ENCODE peak calls at places on chromosomes 3 and 15, in four cellular contexts. K is endodermal cell, J is astrocyte of the spinal cord, C is body of pancreas. M is an unnamed sample.

GRCh38 chr15:68715111-68715510 is 105.6 kb downstream of the ANP32A start:
- DNase-seq in C (no peak), J (no peak), K (no peak), M (no peak)

GRCh38 chr3:40211579-40211978 is 97.9 kb upstream of the EIF1B start:
- DNase-seq in K (peak; percentile 24), J (peak; percentile 29), C (no peak), M (peak; percentile 64)

GRCh38 chr15:35496585-35496984 is 49.4 kb downstream of the DPH6 start:
- DNase-seq in J (no peak), C (no peak), K (no peak), M (no peak)

GRCh38 chr3:181075098-181075497 is 85.6 kb upstream of the DNAJC19 start:
- DNase-seq in C (no peak), K (peak; percentile 78), J (no peak), M (no peak)

GRCh38 chr3:142366434-142366833 is 81.4 kb downstream of the XRN1 start:
- DNase-seq in J (no peak), K (no peak), C (no peak), M (no peak)

GRCh38 chr15:60518511-60518910 is 39.6 kb upstream of the ICE2 start:
- DNase-seq in C (no peak), J (no peak), K (no peak), M (no peak)

GRCh38 chr3:67518196-67518595 is 136.2 kb downstream of the SUCLG2 start:
- DNase-seq in J (no peak), C (no peak), K (no peak), M (no peak)

GRCh38 chr3:23644099-23644498 is 161.7 kb upstream of the UBE2E1 start:
- DNase-seq in J (no peak), K (no peak), C (no peak), M (no peak)

GRCh38 chr3:109903100-109903499 is 565.8 kb upstream of the DPPA4 start:
- DNase-seq in J (no peak), C (no peak), K (no peak), M (no peak)

DNA sequence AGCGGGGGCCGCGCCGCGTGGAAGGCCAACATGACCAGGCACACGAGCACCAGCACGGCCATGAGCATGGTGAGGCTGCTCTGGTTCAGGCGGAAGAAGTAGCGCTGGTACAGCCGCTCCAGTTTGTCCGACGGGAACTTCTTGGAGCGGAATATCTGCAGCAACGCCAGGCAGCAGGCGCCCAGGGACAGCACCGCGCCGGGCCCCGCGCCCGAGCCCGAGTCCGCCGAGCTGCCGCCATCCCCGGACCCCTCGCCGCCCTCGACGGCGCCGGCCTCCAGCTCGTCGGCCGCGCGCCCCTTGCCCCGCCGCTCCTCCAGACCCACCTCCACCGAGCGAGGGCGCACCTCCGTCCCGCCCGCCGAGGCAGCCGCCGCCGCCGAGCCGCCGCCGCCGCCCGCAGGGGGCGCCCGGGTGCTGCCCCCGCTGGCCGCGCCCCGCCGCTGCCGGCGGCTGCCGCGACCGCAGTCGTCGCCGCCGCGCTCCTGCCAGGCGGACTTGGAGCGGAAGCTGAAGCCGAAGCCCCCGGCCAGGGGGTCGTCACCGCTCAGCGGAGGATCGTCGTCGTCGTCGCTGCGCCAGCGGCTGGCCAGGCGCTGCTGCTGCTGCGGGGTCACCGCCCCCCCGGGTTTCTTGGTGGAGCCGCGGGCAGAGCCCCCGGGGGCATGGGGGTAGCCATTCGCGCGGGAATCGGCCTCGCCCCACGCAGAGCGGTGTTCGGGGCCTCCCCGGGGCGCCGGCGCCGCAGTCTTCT is 964 bp downstream of the ADCY5 start:
- DNase-seq in K (peak; percentile 90), J (no peak), C (peak; percentile 19), M (no peak)
- TF ChIP-seq CTCF in K (peak; percentile 64), J (no peak), C (peak; percentile 68), M (no peak)

DNA sequence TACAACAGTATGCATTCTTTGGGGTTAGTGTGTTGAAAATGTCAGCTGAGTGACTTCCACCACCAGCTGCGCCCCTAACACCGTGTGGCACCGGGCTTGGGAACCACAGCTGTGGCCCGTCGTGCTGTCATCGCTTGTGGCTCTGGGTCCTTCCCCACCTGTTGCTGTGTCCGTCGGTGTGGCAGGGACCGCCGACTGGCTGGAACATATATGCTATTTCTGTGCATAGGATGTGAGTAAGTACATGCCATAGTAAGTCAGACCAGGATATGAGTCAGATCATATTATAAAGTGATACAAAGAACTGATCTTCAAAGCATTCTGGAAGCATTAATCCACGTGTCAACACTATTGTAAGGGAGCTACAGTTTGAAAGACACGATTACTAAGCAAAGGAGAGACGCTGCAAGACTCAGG is 31.9 kb downstream of the EHD4 start:
- DNase-seq in C (no peak), K (peak; percentile 25), J (peak; percentile 82), M (peak; percentile 85)
- H3K4me3 ChIP-seq in C (no peak overlapping the region), K (no peak overlapping the region), J (no peak overlapping the region), M (no peak overlapping the region)

DNA sequence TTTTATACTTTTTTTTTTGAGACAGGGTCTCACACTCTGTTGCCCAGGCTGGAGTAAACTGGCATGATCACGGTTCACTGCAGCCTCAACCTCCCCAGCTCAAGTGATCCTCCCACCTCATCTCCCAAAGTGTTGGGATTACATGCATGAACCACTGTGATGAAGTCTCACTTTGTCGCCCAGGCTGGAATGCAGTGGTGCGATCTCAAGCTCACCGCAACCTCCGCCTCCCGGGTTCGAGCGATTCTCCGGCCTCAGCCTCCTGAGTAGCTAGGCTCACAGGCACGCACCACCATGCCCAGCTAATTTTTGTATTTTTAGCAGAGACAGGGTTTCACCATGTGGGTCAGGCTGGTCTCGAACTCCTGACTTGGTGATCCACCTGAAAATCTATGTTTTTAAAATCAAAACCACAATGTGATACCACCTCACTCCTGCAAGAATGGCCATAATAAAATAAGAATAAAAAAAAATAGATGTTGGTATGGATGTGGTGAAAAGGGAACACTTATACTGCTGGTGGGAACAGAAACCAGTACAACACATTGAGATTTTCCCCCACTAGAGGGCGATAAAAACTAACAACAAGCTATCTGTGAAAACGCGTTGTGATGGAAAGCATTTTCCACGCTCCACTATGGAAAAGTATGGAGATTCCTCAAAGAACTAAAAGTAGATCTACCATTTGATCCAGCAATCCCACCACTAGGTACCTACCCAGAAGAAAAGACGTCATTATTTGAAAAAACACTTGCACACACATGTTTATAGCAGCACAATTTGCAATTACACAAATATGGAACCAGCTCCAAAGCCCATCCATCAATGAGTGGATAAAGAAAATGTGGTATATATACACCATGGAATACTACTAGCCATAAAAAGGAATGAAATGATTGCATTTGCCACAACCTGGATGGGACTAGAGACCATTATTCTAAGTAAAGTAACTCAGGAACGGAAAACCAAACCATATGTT is 26.8 kb upstream of the OCA2 start:
- DNase-seq in J (peak; percentile 62), C (no peak), K (peak; percentile 39), M (peak; percentile 45)
- TF ChIP-seq CTCF in J (peak; percentile 67), C (peak; percentile 46), K (peak; percentile 81), M (peak; percentile 62)

GRCh38 chr15:52529940-52530339 is 1.3 kb upstream of the MYO5A start:
- DNase-seq in C (no peak), J (no peak), K (no peak), M (no peak)
- H3K4me3 ChIP-seq in C (no peak overlapping the region), J (peak overlapping the region; percentile 62), K (peak overlapping the region; percentile 81), M (peak overlapping the region; percentile 70)

GRCh38 chr3:14373753-14374376 is 28.5 kb upstream of the SLC6A6 start:
- DNase-seq in K (no peak), C (no peak), J (no peak), M (no peak)
- TF ChIP-seq CTCF in K (no peak), C (no peak), J (no peak), M (no peak)

GRCh38 chr3:35678552-35679220 is 39.4 kb downstream of the ARPP21 start:
- DNase-seq in K (no peak), J (no peak), C (no peak), M (no peak)

GRCh38 chr3:35675621-35676020 is 36.3 kb downstream of the ARPP21 start:
- DNase-seq in J (no peak), C (no peak), K (no peak), M (no peak)

GRCh38 chr3:35680866-35681650 is 41.7 kb downstream of the ARPP21 start:
- DNase-seq in K (no peak), J (no peak), C (no peak), M (no peak)

GRCh38 chr3:35677797-35678196 is 38.5 kb downstream of the ARPP21 start:
- DNase-seq in J (no peak), C (no peak), K (no peak), M (peak; percentile 61)

GRCh38 chr3:35679409-35680080 is 40.2 kb downstream of the ARPP21 start:
- DNase-seq in K (no peak), C (no peak), J (no peak), M (no peak)
- H3K4me3 ChIP-seq in K (no peak overlapping the region), C (no peak overlapping the region), J (no peak overlapping the region), M (no peak overlapping the region)

DNA sequence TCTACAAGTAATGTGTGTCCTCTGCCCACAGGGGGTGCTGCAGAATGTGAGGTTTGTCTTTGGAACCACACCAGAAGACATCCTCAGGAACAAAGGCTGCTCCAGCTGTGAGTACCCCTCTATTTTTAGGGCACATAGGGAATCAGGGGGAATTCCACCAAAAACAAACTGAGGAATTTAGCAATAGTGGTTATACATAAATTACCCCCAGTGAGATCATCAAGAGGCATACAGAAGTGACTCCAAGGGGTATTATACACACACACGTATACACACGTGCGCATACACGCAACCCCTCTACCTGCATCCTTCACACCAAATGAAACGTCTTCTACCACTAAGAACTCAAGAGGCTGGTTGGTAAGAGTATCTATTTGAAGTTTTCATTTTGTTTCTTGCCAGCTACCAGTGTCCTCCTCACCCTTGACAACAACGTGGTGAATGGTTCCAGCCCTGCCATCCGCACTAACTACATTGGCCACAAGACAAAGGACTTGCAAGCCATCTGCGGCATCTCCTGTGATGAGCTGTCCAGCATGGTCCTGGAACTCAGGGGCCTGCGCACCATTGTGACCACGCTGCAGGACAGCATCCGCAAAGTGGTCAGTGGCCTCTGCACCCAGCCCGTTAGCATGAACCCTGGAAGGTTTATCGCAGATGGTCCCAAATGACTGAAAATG is 2.8 kb downstream of the THBS1 start:
- DNase-seq in J (peak; percentile 34), C (no peak), K (peak; percentile 81), M (peak; percentile 54)
- TF ChIP-seq CTCF in J (peak; percentile 41), C (no peak), K (peak; percentile 66), M (peak; percentile 20)

GRCh38 chr3:49172616-49173041 is 1.2 kb downstream of the KLHDC8B start:
- DNase-seq in K (no peak), C (no peak), J (no peak), M (no peak)
- H3K4me3 ChIP-seq in K (peak overlapping the region; percentile 94), C (no peak overlapping the region), J (no peak overlapping the region), M (peak overlapping the region; percentile 92)

GRCh38 chr3:76652524-76652923 is 387.4 kb upstream of the ROBO2 start:
- DNase-seq in C (no peak), J (no peak), K (no peak), M (no peak)

GRCh38 chr3:76651784-76652183 is 388.1 kb upstream of the ROBO2 start:
- DNase-seq in K (no peak), C (no peak), J (no peak), M (no peak)

GRCh38 chr3:76643620-76644019 is 396.3 kb upstream of the ROBO2 start:
- DNase-seq in J (no peak), K (no peak), C (no peak), M (no peak)

GRCh38 chr3:76645724-76646123 is 394.2 kb upstream of the ROBO2 start:
- DNase-seq in C (no peak), K (no peak), J (no peak), M (no peak)

GRCh38 chr3:76646921-76647562 is 392.9 kb upstream of the ROBO2 start:
- DNase-seq in K (peak; percentile 82), J (no peak), C (no peak), M (no peak)
- TF ChIP-seq CTCF in K (peak; percentile 70), J (no peak), C (no peak), M (no peak)